ENCODE peak calls at places on chromosomes 1 and 21, in eight cellular contexts. V is IMR-90, J is brain microvascular endothelial cell, S is left lung, H is cardiac muscle cell, Q is ovary, M is aorta, Z is psoas muscle. X is an unnamed sample. For H3K36me3, the result is how much of the 10 kb centered on the place peaks cover.

GRCh38 chr1:161071886-161072371 is 2.2 kb upstream of the ARHGAP30 start:
- DNase-seq in H (peak), S (peak), Q (no peak), J (peak), V (no peak), M (no peak), Z (peak), X (peak)

GRCh38 chr21:36509966-36510742 is 30.2 kb upstream of the CLDN14 start:
- DNase-seq in M (no peak), V (no peak), Q (no peak), H (peak), Z (no peak), S (peak), J (no peak), X (no peak)

GRCh38 chr1:219555802-219556201 is 57.1 kb downstream of the ZC3H11B start:
- DNase-seq in Z (no peak), M (no peak), S (no peak), Q (no peak), V (peak), H (no peak), J (peak), X (no peak)

GRCh38 chr1:231091853-231092301 is 51.8 kb upstream of the FAM89A start:
- DNase-seq in V (peak), Z (no peak), M (no peak), J (peak), S (no peak), H (no peak), Q (no peak), X (peak)

GRCh38 chr1:170498896-170499295 is 33.1 kb upstream of the GORAB start:
- DNase-seq in M (no peak), J (no peak), V (no peak), Q (no peak), Z (no peak), H (no peak), S (no peak), X (no peak)

GRCh38 chr1:6157528-6158174 is 22.5 kb downstream of the CHD5 start:
- DNase-seq in Z (no peak), Q (no peak), V (peak), M (no peak), S (no peak), H (no peak), J (peak), X (no peak)

GRCh38 chr1:174795806-174796205 is 203.9 kb upstream of the CACYBP start:
- DNase-seq in H (no peak), S (no peak), V (peak), M (no peak), Z (no peak), J (no peak), Q (no peak), X (no peak)

GRCh38 chr21:43209575-43210453 is 41.0 kb downstream of the CRYAA start:
- DNase-seq in J (peak), Q (no peak), S (peak), V (peak), Z (peak), M (peak), H (no peak), X (no peak)

GRCh38 chr1:26710811-26711210 is 15.0 kb downstream of the ARID1A start:
- DNase-seq in H (no peak), J (no peak), Q (no peak), M (no peak), Z (no peak), S (no peak), V (no peak), X (no peak)

DNA sequence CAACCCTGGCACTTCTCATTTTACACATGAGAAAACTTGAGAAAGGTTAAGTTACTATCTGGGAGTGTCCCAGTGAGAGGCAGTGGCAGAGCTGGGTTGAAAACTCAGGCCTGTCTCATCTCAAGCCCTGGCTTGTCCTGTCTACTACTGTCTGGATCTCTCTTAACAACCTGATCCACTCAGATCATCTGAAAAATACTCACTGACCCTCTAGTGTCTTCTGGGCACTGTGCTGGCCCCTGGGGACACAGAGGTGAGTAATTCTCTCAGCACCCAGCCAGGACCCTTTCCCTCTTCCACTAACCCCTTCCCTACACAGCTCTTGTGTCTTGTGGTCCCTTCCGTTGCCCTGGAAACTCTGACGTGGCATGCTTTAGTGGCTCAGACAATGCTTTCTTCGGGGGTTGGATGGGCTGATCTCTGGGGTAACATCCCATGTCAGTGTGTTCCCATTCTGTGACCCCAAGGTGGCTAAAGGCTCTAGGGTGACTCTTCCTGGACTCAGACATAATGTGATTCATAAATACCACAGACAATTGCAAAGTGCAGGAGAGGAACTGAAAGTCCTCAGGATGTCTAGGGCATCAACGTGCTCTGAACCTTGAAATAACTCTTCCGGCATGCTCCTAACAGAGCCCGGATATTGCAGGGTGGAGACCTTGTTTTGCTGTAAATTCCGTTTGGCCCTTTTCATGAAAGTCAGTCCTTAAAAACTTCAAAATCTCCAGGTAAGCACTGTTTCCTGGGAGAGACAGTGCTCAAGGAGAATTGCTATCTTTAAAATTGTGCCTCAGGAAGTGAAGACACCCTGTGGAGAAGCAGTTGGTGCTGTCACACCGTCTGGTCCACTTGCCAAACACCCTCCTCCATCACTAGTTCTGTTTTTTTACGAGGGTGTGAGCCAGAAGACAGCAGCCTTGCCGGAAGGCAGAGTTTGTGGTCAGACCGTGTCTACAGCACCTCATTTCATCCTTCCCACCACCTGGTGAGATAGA is 4.0 kb downstream of the SHISAL2A start:
- DNase-seq in J (no peak), Z (no peak), Q (no peak), M (no peak), H (no peak), V (no peak), S (peak), X (peak)
- H3K27ac ChIP-seq in J (no peak), Z (peak), Q (no peak), M (no peak), H (no peak), V (no peak), S (peak), X (peak)

GRCh38 chr1:154953611-154954038 is 2.3 kb downstream of the PBXIP1 start:
- DNase-seq in S (no peak), M (no peak), V (no peak), H (peak), J (no peak), Z (no peak), Q (no peak), X (no peak)
- H3K4me3 ChIP-seq in S (no peak), M (no peak), V (no peak), H (peak), J (no peak), Z (peak), Q (no peak), X (peak)

GRCh38 chr1:1833916-1834325 is 55.7 kb upstream of the NADK start:
- DNase-seq in J (peak), S (no peak), V (peak), Z (no peak), Q (no peak), H (no peak), M (no peak), X (no peak)
- H3K36me3 ChIP-seq in J (under half), S (under half), V (under half), Z (under half), Q (under half), H (under half), M (under half), X (half or more)

DNA sequence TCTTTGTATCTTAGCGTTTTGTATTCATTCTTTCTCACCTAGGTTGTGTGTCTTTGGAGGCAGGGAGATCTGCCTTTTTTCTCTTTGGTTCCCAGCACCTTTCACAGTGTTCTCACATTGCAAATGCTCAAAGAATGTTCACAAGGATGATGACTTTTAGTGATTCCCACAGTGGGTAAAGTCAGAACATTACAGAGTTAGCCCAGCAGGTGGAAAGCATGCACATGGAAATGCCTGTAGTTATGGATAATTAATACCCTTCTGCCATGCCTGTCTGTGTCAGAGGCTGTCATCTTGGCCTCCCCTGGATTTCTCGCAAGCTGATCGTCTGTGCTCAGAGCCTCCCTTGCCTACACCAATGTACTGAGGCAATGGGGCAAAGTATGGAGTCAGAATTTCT is 458.9 kb downstream of the LMO4 start:
- DNase-seq in M (no peak), V (peak), Z (no peak), Q (no peak), J (peak), S (no peak), H (no peak), X (no peak)
- H3K27ac ChIP-seq in M (no peak), V (no peak), Z (no peak), Q (no peak), J (no peak), S (no peak), H (no peak), X (no peak)

DNA sequence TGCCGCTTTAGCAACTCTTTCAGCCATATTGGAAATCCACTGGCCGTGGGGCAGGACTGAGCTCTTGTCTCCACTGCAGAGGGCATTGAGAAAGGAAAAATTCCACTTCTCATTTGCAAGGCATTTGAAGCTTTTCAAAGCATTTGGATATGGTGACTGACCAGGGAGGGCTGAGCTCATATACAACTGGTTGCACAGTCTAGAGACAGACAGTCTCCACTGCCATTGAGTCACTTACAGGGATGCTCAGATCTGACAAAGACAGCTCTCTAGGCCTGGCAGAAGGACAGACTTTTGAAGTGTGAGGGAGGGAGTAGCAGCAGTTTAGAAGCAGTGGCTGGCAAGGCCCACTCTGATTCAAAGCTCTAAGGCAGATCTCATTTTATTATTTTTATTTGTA is 24.2 kb downstream of the NCF2 start:
- DNase-seq in Q (no peak), H (no peak), M (no peak), Z (no peak), V (no peak), S (no peak), J (no peak), X (no peak)
- H3K4me3 ChIP-seq in Q (no peak), H (no peak), M (no peak), Z (no peak), V (no peak), S (no peak), J (no peak), X (no peak)

DNA sequence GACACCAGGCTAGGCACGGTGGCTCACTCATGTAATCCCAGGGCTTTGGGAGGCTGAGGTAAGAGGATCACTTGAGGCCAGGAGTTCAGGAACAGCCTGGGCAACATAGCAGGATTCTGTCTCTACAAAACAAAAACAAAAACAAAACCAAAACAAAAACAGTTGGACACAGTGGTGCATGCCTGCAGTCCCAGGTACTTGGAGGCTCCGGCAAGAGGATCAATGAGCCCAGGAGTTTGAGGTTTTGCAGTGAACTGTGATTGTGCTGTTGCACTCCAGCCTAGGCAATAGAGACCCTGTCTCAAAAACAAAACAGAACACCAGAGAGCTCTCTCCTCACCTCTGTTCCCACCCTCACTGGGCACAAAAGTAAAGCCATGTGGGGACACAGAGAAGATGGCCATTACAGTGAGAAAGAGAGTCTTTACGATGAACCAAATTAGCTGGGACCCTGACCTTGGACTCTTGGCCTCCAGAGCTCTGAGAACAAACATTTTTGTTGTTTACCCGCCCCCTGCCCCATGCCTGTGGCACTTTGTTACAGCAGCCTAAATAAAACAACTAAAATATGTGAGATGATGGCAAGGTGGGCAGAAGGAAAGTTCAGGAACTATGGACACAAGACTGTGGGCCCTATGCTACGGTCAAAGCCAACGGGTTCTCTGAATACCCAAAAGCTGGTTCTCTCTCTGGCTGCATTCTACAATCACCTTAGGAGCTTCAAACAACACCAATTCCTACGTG is 9.8 kb downstream of the NADK start:
- DNase-seq in Q (no peak), H (no peak), S (no peak), M (peak), Z (no peak), J (no peak), V (no peak), X (no peak)
- H3K36me3 ChIP-seq in Q (under half), H (under half), S (under half), M (under half), Z (under half), J (under half), V (under half), X (under half)

GRCh38 chr1:30727796-30728195 is 4.4 kb upstream of the MATN1 start:
- DNase-seq in J (peak), S (no peak), V (peak), M (no peak), Q (no peak), Z (no peak), H (no peak), X (no peak)

GRCh38 chr1:30728340-30728739 is 5.0 kb upstream of the MATN1 start:
- DNase-seq in Q (no peak), V (no peak), J (no peak), M (no peak), Z (no peak), H (no peak), S (no peak), X (no peak)

GRCh38 chr1:30725450-30726095 is 2.2 kb upstream of the MATN1 start:
- DNase-seq in V (no peak), M (no peak), J (no peak), Q (no peak), Z (no peak), H (no peak), S (no peak), X (no peak)

GRCh38 chr1:30726254-30726653 is 2.9 kb upstream of the MATN1 start:
- DNase-seq in H (no peak), Q (no peak), M (no peak), V (no peak), J (no peak), Z (no peak), S (no peak), X (no peak)

DNA sequence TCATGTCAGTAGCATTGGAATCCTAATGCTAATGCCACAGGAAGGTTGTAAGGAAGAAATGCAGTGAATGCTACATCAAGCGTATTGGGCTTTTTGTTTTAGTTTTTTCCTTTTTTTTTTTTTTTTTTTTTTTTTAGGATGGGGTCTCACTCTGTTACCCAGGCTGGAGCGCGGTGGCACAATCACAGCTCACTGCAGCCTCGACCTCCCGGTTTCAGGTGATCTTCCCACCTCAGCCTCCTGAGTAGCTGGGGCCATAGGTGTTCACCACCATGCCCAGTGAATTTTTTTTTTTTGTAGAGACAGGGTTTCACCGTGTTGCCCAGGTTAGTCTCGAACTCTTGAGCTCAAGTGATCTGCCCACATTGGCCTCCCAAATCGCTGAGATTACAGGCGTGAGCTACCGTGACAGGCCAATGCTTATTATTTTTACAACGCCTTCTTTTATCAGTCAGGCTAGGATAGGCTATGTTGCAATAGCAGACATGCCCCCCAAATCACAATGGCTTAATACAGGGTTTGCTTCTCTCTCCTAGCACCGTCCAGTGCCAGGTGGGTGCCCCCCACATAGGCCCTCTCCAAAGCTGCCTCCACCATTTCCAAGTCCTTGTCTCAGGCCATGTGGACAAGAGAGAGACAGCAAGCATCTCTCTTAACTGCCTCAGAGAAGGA is 3.8 kb upstream of the MATN1 start:
- DNase-seq in V (no peak), H (no peak), J (no peak), S (no peak), Z (no peak), Q (no peak), M (no peak), X (no peak)
- H3K27ac ChIP-seq in V (no peak), H (no peak), J (no peak), S (no peak), Z (no peak), Q (no peak), M (no peak), X (no peak)

GRCh38 chr21:29523646-29524045 is 224.9 kb downstream of the BACH1 start:
- DNase-seq in S (no peak), Q (no peak), M (no peak), H (no peak), J (no peak), Z (no peak), V (no peak), X (no peak)
- H3K4me3 ChIP-seq in S (no peak), Q (no peak), M (no peak), H (no peak), J (no peak), Z (no peak), V (no peak), X (no peak)

GRCh38 chr1:15770313-15770962 is 11.8 kb downstream of the FBLIM1 start:
- DNase-seq in H (no peak), Z (no peak), M (no peak), Q (no peak), S (no peak), J (no peak), V (no peak), X (no peak)
- H3K36me3 ChIP-seq in H (half or more), Z (under half), M (under half), Q (under half), S (under half), J (half or more), V (half or more), X (under half)

GRCh38 chr1:156752843-156753486 is 1.5 kb upstream of the HDGF start:
- DNase-seq in H (no peak), Q (no peak), M (no peak), Z (no peak), J (no peak), V (peak), S (no peak), X (no peak)
- H3K27ac ChIP-seq in H (no peak), Q (no peak), M (no peak), Z (peak), J (no peak), V (peak), S (peak), X (peak)

X was measured in CD4-positive, CD25-positive, alpha-beta regulatory T cell.